ENCODE peak calls at places on chromosomes 13 and 19, in six cellular contexts. G is neuronal stem cell, F is heart right ventricle, N is heart left ventricle, W is Peyer's patch, B is aorta. Z is an unnamed sample.
A peak's percentile ranks its signal among the peaks of the same experiment; 100 is the strongest.

GRCh38 chr19:2425622-2426581 is 1.5 kb downstream of the TIMM13 start:
- DNase-seq in W (peak; percentile 48), G (no peak), F (no peak), N (no peak), B (no peak), Z (no peak)

GRCh38 chr13:79435549-79435948 is 29.5 kb upstream of the RBM26 start:
- DNase-seq in B (no peak), W (no peak), F (no peak), G (no peak), N (no peak), Z (no peak)

GRCh38 chr13:51122868-51123267 is 11.8 kb upstream of the C13orf42 start:
- DNase-seq in G (no peak), B (no peak), W (no peak), N (no peak), F (no peak), Z (no peak)

GRCh38 chr13:85798999-85799646 is at the start of gene SLITRK6:
- DNase-seq in G (peak; percentile 58), F (no peak), N (no peak), W (no peak), B (no peak), Z (no peak)

GRCh38 chr13:91133941-91134772 is 213.3 kb upstream of the MIR17HG start:
- DNase-seq in G (peak; percentile 48), N (no peak), B (no peak), F (peak; percentile 48), W (no peak), Z (no peak)

GRCh38 chr13:36891752-36892151 is 28.3 kb downstream of the SMAD9 start:
- DNase-seq in B (no peak), W (no peak), G (no peak), N (no peak), F (no peak), Z (no peak)

GRCh38 chr13:22080832-22081231 is 410.0 kb downstream of the FGF9 start:
- DNase-seq in F (no peak), W (no peak), N (no peak), G (no peak), B (no peak), Z (no peak)

GRCh38 chr13:57345526-57345925 is 178.5 kb downstream of the PRR20E start:
- DNase-seq in N (no peak), G (no peak), F (no peak), W (no peak), B (no peak), Z (no peak)

GRCh38 chr13:98576215-98576945 is 527 bp downstream of the STK24 start:
- DNase-seq in N (peak; percentile 85), G (peak; percentile 29), F (peak; percentile 60), B (peak; percentile 74), W (peak; percentile 80), Z (peak; percentile 73)

DNA sequence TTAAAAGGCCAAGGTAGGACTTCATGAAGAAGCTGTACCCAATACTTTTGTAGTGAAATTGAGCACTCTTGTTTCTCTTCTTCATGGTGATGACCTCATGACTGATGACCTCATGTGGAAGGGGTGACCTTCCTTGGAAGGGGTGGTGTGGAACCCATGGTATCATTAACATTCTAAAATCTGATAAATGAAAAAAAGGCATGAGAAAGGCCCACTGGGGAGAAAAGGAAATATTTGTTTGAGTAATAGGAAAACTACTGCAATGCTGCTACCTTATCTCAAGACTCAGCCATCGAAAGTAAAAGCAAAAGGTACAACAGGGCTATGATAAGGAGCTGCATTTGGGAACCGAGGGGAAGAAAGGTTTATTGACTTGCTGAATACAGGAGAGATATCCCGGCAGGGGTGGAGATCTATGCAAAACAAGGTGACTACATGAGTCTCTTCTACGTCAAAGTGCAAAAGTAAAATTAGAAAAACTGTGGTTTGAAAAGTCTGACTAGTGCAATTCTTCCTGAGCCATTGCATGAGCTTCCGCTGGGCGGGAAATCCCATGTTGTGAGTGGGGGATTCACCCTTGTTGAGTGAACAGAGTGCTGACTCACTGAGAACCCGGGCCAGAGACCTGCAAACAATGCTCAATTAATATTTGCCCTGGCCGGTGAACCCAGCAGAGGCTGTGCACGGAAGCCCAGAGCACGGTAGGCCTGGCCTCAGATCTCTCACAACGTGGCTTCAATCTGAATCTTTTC is 138.9 kb upstream of the RFC3 start:
- DNase-seq in N (peak; percentile 66), W (peak; percentile 59), B (peak; percentile 63), F (peak; percentile 75), G (no peak), Z (peak; percentile 68)
- H3K4me3 ChIP-seq in N (peak overlapping the region; percentile 7), W (peak overlapping the region; percentile 10), B (no peak overlapping the region), F (no peak overlapping the region), G (no peak overlapping the region), Z (peak overlapping the region; percentile 34)

GRCh38 chr19:45440259-45440638 is 16.5 kb upstream of the ERCC1 start:
- DNase-seq in N (no peak), W (no peak), F (no peak), G (no peak), B (no peak), Z (no peak)
- H3K27ac ChIP-seq in N (peak overlapping the region; percentile 98), W (peak overlapping the region; percentile 72), F (peak overlapping the region; percentile 99), G (no peak overlapping the region), B (peak overlapping the region; percentile 87), Z (peak overlapping the region; percentile 96)

GRCh38 chr13:114021464-114022308 is 47.8 kb upstream of the C13orf46 start:
- DNase-seq in G (no peak), B (no peak), F (no peak), W (no peak), N (peak; percentile 9), Z (no peak)
- H3K4me3 ChIP-seq in G (no peak overlapping the region), B (no peak overlapping the region), F (no peak overlapping the region), W (no peak overlapping the region), N (no peak overlapping the region), Z (no peak overlapping the region)

GRCh38 chr13:27022571-27023311 is 148.9 kb downstream of the USP12 start:
- DNase-seq in B (no peak), G (no peak), N (no peak), W (no peak), F (no peak), Z (no peak)

GRCh38 chr13:27016871-27017270 is 154.7 kb downstream of the USP12 start:
- DNase-seq in G (no peak), F (no peak), B (no peak), W (peak; percentile 53), N (no peak), Z (no peak)

GRCh38 chr13:27018230-27018875 is 153.3 kb downstream of the USP12 start:
- DNase-seq in G (no peak), B (no peak), N (no peak), W (no peak), F (no peak), Z (no peak)

GRCh38 chr13:27020415-27020814 is 151.2 kb downstream of the USP12 start:
- DNase-seq in G (no peak), B (no peak), W (no peak), F (no peak), N (no peak), Z (no peak)

GRCh38 chr13:27018882-27019281 is 152.7 kb downstream of the USP12 start:
- DNase-seq in N (no peak), W (no peak), F (no peak), G (no peak), B (no peak), Z (no peak)
- H3K27ac ChIP-seq in N (no peak overlapping the region), W (no peak overlapping the region), F (no peak overlapping the region), G (no peak overlapping the region), B (no peak overlapping the region), Z (no peak overlapping the region)

GRCh38 chr19:35513975-35514809 is 743 bp upstream of the DMKN start:
- DNase-seq in B (no peak), N (no peak), G (no peak), W (no peak), F (no peak), Z (no peak)
- H3K4me3 ChIP-seq in B (no peak overlapping the region), N (no peak overlapping the region), G (no peak overlapping the region), W (no peak overlapping the region), F (no peak overlapping the region), Z (no peak overlapping the region)

GRCh38 chr13:112254900-112255299 is 121.3 kb upstream of the SPACA7 start:
- DNase-seq in N (no peak), F (no peak), G (no peak), W (no peak), B (no peak), Z (no peak)
- H3K27ac ChIP-seq in N (no peak overlapping the region), F (no peak overlapping the region), G (no peak overlapping the region), W (no peak overlapping the region), B (no peak overlapping the region), Z (no peak overlapping the region)

DNA sequence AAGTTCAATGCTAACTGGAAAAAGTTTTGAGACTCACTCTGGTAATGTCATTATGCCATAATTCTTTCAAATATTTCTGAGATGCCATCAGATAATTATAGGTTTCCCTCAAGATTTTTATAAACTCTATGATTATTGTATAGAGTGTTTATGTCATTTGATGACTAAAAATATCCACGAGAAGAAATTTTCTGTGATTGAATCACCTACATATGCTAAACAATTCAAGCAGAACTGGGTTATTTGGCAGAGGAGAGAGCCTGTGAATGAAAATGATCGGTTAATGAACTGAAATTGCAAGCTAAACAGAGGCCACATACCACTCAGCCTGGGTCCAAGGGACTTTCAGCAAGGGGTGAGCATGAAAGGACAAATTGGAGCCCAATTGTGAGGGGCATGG is 92.6 kb upstream of the TSC22D1 start:
- DNase-seq in B (no peak), W (no peak), G (no peak), N (no peak), F (no peak), Z (no peak)
- H3K4me3 ChIP-seq in B (no peak overlapping the region), W (no peak overlapping the region), G (no peak overlapping the region), N (no peak overlapping the region), F (no peak overlapping the region), Z (no peak overlapping the region)

GRCh38 chr19:35870798-35871197 is 2.4 kb downstream of the APLP1 start:
- DNase-seq in B (no peak), N (no peak), W (no peak), F (no peak), G (no peak), Z (no peak)

GRCh38 chr19:35868172-35868822 is at the start of gene APLP1:
- DNase-seq in B (peak; percentile 83), F (peak; percentile 71), N (peak; percentile 87), G (peak; percentile 78), W (peak; percentile 77), Z (peak; percentile 80)

GRCh38 chr19:35871611-35872010 is 3.2 kb downstream of the APLP1 start:
- DNase-seq in N (no peak), G (no peak), W (no peak), F (no peak), B (no peak), Z (no peak)

GRCh38 chr19:35868823-35869326 is 501 bp downstream of the APLP1 start:
- DNase-seq in F (no peak), B (no peak), W (no peak), G (no peak), N (no peak), Z (no peak)

GRCh38 chr19:35869327-35870123 is 1.2 kb downstream of the APLP1 start:
- DNase-seq in W (peak; percentile 67), G (peak; percentile 97), F (peak; percentile 53), B (peak; percentile 76), N (peak; percentile 78), Z (peak; percentile 80)
- H3K27ac ChIP-seq in W (no peak overlapping the region), G (peak overlapping the region; percentile 98), F (no peak overlapping the region), B (no peak overlapping the region), N (no peak overlapping the region), Z (no peak overlapping the region)

GRCh38 chr19:10392120-10392519 is 11.2 kb downstream of the CDC37 start:
- DNase-seq in G (no peak), F (no peak), N (no peak), B (no peak), W (no peak), Z (no peak)
- H3K4me3 ChIP-seq in G (no peak overlapping the region), F (no peak overlapping the region), N (no peak overlapping the region), B (no peak overlapping the region), W (no peak overlapping the region), Z (no peak overlapping the region)